ENCODE peak calls at places on chromosomes 1 and 21, in five cellular contexts. D is anterior cingulate cortex, F is right lobe of liver, O is WTC11, S is SJSA1. A is an unnamed sample.

GRCh38 chr1:209405183-209405823 is 178.2 kb upstream of the CAMK1G start:
- DNase-seq in D (no peak), F (no peak), O (no peak), S (no peak), A (no peak)

GRCh38 chr1:157112186-157112867 is 12.7 kb upstream of the ETV3L start:
- DNase-seq in D (no peak), F (no peak), O (no peak), S (no peak), A (no peak)

GRCh38 chr1:1092149-1092855 is 18.2 kb upstream of the RNF223 start:
- DNase-seq in D (no peak), F (no peak), O (no peak), S (peak), A (no peak)

GRCh38 chr21:42093991-42094417 is 22.9 kb downstream of the UMODL1 start:
- DNase-seq in D (no peak), F (no peak), O (no peak), S (peak), A (peak)

GRCh38 chr1:182720465-182720864 is 36.1 kb upstream of the RGS8 start:
- DNase-seq in D (no peak), F (no peak), O (no peak), S (no peak), A (peak)

GRCh38 chr1:236795757-236796719 is 946 bp downstream of the MTR start:
- DNase-seq in D (no peak), F (no peak), O (no peak), S (no peak), A (peak)

GRCh38 chr1:69523032-69523431 is 44.7 kb upstream of the LRRC7 start:
- DNase-seq in D (no peak), F (no peak), O (no peak), S (no peak), A (no peak)

GRCh38 chr1:203359010-203359571 is 8.2 kb upstream of the FMOD start:
- DNase-seq in D (no peak), F (no peak), O (no peak), S (no peak), A (no peak)

GRCh38 chr1:211925016-211925415 is 94.5 kb upstream of the LPGAT1 start:
- DNase-seq in D (no peak), F (no peak), O (peak), S (no peak), A (no peak)

GRCh38 chr1:76547916-76548315 is 319.4 kb upstream of the ST6GALNAC5 start:
- DNase-seq in D (no peak), F (no peak), O (no peak), S (no peak), A (no peak)

GRCh38 chr1:3491291-3492246 is 37.1 kb downstream of the ARHGEF16 start:
- DNase-seq in D (peak), F (peak), O (peak), S (peak), A (peak)

GRCh38 chr1:197933647-197934046 is 16.5 kb downstream of the LHX9 start:
- DNase-seq in D (no peak), F (no peak), O (no peak), S (no peak), A (no peak)